ENCODE peak calls at places on chromosomes 12 and 14, in five cellular contexts. W is upper lobe of right lung, A is A549, X is fibroblast of lung, V is left ventricle myocardium inferior. S is an unnamed sample.

GRCh38 chr14:34179723-34180122 is 228.8 kb upstream of the EGLN3 start:
- DNase-seq in A (no peak), X (no peak), V (no peak), W (no peak), S (no peak)

GRCh38 chr12:66321433-66321832 is 19.1 kb downstream of the HELB start:
- DNase-seq in A (no peak), W (no peak), X (no peak), V (no peak), S (no peak)

GRCh38 chr12:118337194-118337838 is 35.4 kb downstream of the TAOK3 start:
- DNase-seq in W (no peak), X (peak; percentile 62), A (no peak), V (no peak), S (no peak)

GRCh38 chr12:45852508-45852907 is 123.0 kb downstream of the ARID2 start:
- DNase-seq in W (no peak), V (peak; percentile 53), X (no peak), A (no peak), S (no peak)

GRCh38 chr14:91394105-91395081 is 23.2 kb downstream of the CCDC88C start:
- DNase-seq in A (no peak), V (no peak), X (no peak), W (no peak), S (no peak)

GRCh38 chr12:81699572-81699971 is 59.6 kb downstream of the PPFIA2 start:
- DNase-seq in V (no peak), W (no peak), A (no peak), X (no peak), S (no peak)

GRCh38 chr14:92993302-92993701 is 70.4 kb downstream of the CHGA start:
- DNase-seq in X (no peak), A (no peak), V (peak; percentile 60), W (peak; percentile 73), S (no peak)

GRCh38 chr12:46490635-46491034 is 118.1 kb upstream of the SLC38A2 start:
- DNase-seq in V (no peak), A (no peak), W (no peak), X (peak; percentile 27), S (no peak)

GRCh38 chr14:89540830-89541470 is 123.9 kb upstream of the FOXN3 start:
- DNase-seq in V (no peak), A (no peak), W (no peak), X (peak; percentile 93), S (no peak)

GRCh38 chr12:124032265-124032886 is 59.4 kb downstream of the ZNF664 start:
- DNase-seq in V (no peak), X (peak; percentile 53), A (peak; percentile 89), W (no peak), S (peak; percentile 27)

GRCh38 chr12:49733219-49734017 is 7.9 kb upstream of the TMBIM6 start:
- DNase-seq in V (no peak), A (no peak), W (no peak), X (no peak), S (no peak)

GRCh38 chr12:98803468-98804209 is 158.5 kb downstream of the APAF1 start:
- DNase-seq in A (no peak), W (no peak), X (no peak), V (no peak), S (no peak)

GRCh38 chr14:106459971-106460730 is 933.8 kb downstream of the TMEM121 start:
- DNase-seq in X (no peak), V (no peak), W (no peak), A (peak; percentile 1), S (peak; percentile 2)

GRCh38 chr12:48882325-48882687 is 16.6 kb upstream of the RND1 start:
- DNase-seq in X (peak; percentile 64), W (no peak), A (no peak), V (no peak), S (peak; percentile 52)

GRCh38 chr14:72154645-72155378 is 222.6 kb downstream of the RGS6 start:
- DNase-seq in A (no peak), W (no peak), V (no peak), X (no peak), S (no peak)

GRCh38 chr14:104883681-104884361 is 18.8 kb downstream of the CEP170B start:
- DNase-seq in W (no peak), V (peak; percentile 9), A (no peak), X (no peak), S (no peak)

GRCh38 chr12:6699989-6700645 is 498 bp downstream of the PIANP start:
- DNase-seq in V (no peak), X (no peak), A (no peak), W (peak; percentile 53), S (no peak)

GRCh38 chr12:26124491-26125450 is at the start of gene BHLHE41:
- DNase-seq in A (peak; percentile 21), W (peak; percentile 90), V (peak; percentile 84), X (peak; percentile 82), S (peak; percentile 73)

GRCh38 chr12:33649992-33650391 is 210.4 kb upstream of the SYT10 start:
- DNase-seq in X (no peak), W (no peak), V (no peak), A (no peak), S (no peak)

GRCh38 chr12:96985515-96986362 is 78.7 kb downstream of the NEDD1 start:
- DNase-seq in W (peak; percentile 67), V (no peak), A (peak; percentile 19), X (no peak), S (no peak)

GRCh38 chr14:102532204-102532658 is 22.7 kb upstream of the ANKRD9 start:
- DNase-seq in W (no peak), X (peak; percentile 32), V (no peak), A (peak; percentile 35), S (peak; percentile 39)

GRCh38 chr12:57726151-57726883 is 12.2 kb downstream of the AGAP2 start:
- DNase-seq in A (peak; percentile 97), V (peak; percentile 73), X (peak; percentile 67), W (peak; percentile 90), S (peak; percentile 85)

GRCh38 chr12:50200507-50201273 is 33.5 kb upstream of the CERS5 start:
- DNase-seq in X (peak; percentile 89), V (no peak), A (no peak), W (no peak), S (peak; percentile 86)

GRCh38 chr14:73760598-73761586 is 46.7 kb upstream of the PNMA1 start:
- DNase-seq in V (no peak), W (no peak), X (no peak), A (no peak), S (no peak)

GRCh38 chr14:104972301-104973211 is 5.6 kb downstream of the AHNAK2 start:
- DNase-seq in X (peak; percentile 59), A (peak; percentile 79), V (peak; percentile 17), W (peak; percentile 88), S (peak; percentile 91)

GRCh38 chr14:104657114-104657524 is 32.3 kb upstream of the INF2 start:
- DNase-seq in W (peak; percentile 67), V (no peak), X (no peak), A (no peak), S (no peak)

GRCh38 chr12:91574391-91574790 is 391.8 kb upstream of the DCN start:
- DNase-seq in A (no peak), X (peak; percentile 40), V (no peak), W (no peak), S (no peak)

GRCh38 chr12:91249059-91250055 is 66.7 kb upstream of the DCN start:
- DNase-seq in V (no peak), A (no peak), W (no peak), X (no peak), S (no peak)

GRCh38 chr12:19105468-19105867 is 24.1 kb upstream of the PLEKHA5 start:
- DNase-seq in W (no peak), A (no peak), V (no peak), X (no peak), S (no peak)

GRCh38 chr14:101790232-101790631 is 28.7 kb downstream of the PPP2R5C start:
- DNase-seq in V (no peak), W (no peak), A (no peak), X (no peak), S (no peak)

GRCh38 chr12:66062280-66062605 is 68.3 kb downstream of the LLPH start:
- DNase-seq in X (no peak), W (no peak), V (no peak), A (no peak), S (no peak)

GRCh38 chr12:106044773-106045172 is 94.0 kb downstream of the NUAK1 start:
- DNase-seq in X (peak; percentile 76), A (no peak), W (no peak), V (no peak), S (no peak)

GRCh38 chr14:39185256-39186049 is 10.4 kb downstream of the PNN start:
- DNase-seq in V (no peak), W (no peak), X (no peak), A (no peak), S (no peak)

GRCh38 chr12:116524964-116525379 is 34.2 kb upstream of the MAP1LC3B2 start:
- DNase-seq in A (no peak), X (peak; percentile 73), V (no peak), W (no peak), S (no peak)
- H3K4me1 ChIP-seq in A (peaks cover 60% of the 10 kb centered on the region), X (peaks cover 21% of the 10 kb centered on the region), V (peaks cover 13% of the 10 kb centered on the region), W (no peaks in the 10 kb centered on the region), S (peaks cover 40% of the 10 kb centered on the region)

DNA sequence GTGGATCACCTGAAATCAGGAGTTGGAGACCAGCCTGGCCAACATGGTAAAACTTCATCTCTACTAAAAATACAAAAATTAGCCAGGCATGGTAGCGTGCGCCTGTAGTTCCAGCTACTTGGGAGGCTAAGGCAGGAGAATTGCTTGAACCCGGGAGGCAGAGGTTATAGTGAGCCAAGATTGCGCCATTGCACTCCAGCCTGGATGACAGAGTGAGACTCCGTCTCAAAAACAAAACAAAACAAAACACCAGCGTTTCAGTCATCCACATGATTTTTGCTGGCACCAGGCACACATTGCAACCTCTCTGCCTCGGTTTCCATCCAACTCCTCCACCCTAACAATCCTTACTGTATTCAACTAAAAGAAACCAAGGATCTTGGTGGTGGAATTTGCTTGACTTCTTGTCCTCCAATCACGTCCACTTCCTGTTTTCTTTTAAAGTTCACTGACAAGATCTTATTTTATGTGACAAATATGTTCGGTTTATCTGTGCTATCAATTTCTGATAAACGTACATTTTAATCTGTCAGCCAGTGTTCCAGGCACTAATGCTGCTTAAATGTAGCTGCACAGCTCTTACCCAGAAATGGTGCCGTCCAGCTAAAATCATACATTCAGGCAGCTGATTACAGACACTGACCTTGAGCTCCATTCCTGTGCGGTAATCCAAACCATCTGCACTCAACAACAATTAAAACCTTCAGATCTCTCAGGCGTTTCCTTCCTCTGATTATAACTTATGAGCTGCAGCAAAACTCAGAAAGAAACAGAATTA is 26.7 kb upstream of the RASSF3 start:
- DNase-seq in W (no peak), A (no peak), V (no peak), X (no peak), S (no peak)
- H3K4me3 ChIP-seq in W (peak overlapping the region; percentile 23), A (no peak overlapping the region), V (peak overlapping the region; percentile 42), X (no peak overlapping the region), S (no peak overlapping the region)

GRCh38 chr12:27210187-27210586 is 33.9 kb upstream of the STK38L start:
- DNase-seq in A (no peak), V (no peak), X (no peak), W (no peak), S (no peak)
- H3K4me1 ChIP-seq in A (no peaks in the 10 kb centered on the region), V (no peaks in the 10 kb centered on the region), X (no peaks in the 10 kb centered on the region), W (no peaks in the 10 kb centered on the region), S (no peaks in the 10 kb centered on the region)

DNA sequence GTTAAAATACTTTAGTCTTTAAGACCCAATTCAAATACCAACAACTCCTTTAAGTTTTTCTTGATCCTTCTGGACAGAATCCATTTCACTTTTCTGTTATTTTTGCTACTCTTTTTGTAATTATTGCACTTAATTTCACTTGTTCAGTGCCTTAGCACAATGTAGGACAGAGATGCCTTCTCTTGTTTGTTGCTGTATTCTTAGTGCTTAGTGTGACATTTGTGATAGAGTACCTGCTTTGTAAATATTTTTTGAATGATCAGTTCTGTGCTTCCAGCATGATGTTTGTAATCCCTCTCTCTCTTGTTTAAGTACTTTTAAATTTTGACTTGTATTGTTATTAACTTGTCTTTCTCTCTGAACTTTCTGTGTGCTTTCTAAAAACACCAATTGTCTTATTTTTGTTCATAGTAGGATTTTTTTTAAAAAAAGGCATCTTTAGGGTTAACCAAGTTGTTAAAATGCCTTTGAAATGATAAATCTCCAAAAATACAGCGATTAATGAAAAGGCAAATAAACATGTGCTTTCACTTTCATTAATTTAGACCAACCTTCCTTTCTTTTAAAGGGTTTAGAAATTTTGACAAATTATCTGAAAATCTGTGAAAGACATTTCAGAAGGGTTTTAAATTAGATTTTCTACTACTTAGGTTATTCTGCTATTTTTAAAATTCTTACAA is 11.9 kb downstream of the NAA30 start:
- DNase-seq in W (no peak), X (no peak), V (no peak), A (no peak), S (no peak)
- H3K4me3 ChIP-seq in W (no peak overlapping the region), X (no peak overlapping the region), V (no peak overlapping the region), A (no peak overlapping the region), S (no peak overlapping the region)